ENCODE peak calls at places on chromosomes 6 and 20, in four cellular contexts. One of them, this sample, is unnamed.

GRCh38 chr20:60097285-60097684 is 139.1 kb downstream of the CDH26 start:
- DNase-seq in heart right ventricle: no peak
- DNase-seq in left ventricle myocardium inferior: no peak
- DNase-seq in fibroblast of lung: no peak
- DNase-seq in this sample: no peak

GRCh38 chr6:52976591-52977035 is 18.5 kb downstream of the GSTA4 start:
- DNase-seq in heart right ventricle: no peak
- DNase-seq in left ventricle myocardium inferior: no peak
- DNase-seq in fibroblast of lung: no peak
- DNase-seq in this sample: no peak

GRCh38 chr6:121305957-121306607 is 28.2 kb downstream of the TBC1D32 start:
- DNase-seq in heart right ventricle: no peak
- DNase-seq in left ventricle myocardium inferior: no peak
- DNase-seq in fibroblast of lung: peak
- DNase-seq in this sample: no peak

GRCh38 chr6:145497006-145497405 is 238.3 kb downstream of the EPM2A start:
- DNase-seq in heart right ventricle: no peak
- DNase-seq in left ventricle myocardium inferior: no peak
- DNase-seq in fibroblast of lung: no peak
- DNase-seq in this sample: no peak

GRCh38 chr6:107473660-107474059 is 14.3 kb upstream of the PDSS2 start:
- DNase-seq in heart right ventricle: no peak
- DNase-seq in left ventricle myocardium inferior: no peak
- DNase-seq in fibroblast of lung: no peak
- DNase-seq in this sample: no peak

GRCh38 chr6:24451581-24452041 is 37.8 kb downstream of the GPLD1 start:
- DNase-seq in heart right ventricle: no peak
- DNase-seq in left ventricle myocardium inferior: no peak
- DNase-seq in fibroblast of lung: no peak
- DNase-seq in this sample: no peak

GRCh38 chr6:82080767-82081166 is 166.8 kb downstream of the IBTK start:
- DNase-seq in heart right ventricle: no peak
- DNase-seq in left ventricle myocardium inferior: no peak
- DNase-seq in fibroblast of lung: no peak
- DNase-seq in this sample: no peak

GRCh38 chr6:122678841-122679240 is 68.6 kb downstream of the PKIB start:
- DNase-seq in heart right ventricle: no peak
- DNase-seq in left ventricle myocardium inferior: no peak
- DNase-seq in fibroblast of lung: no peak
- DNase-seq in this sample: no peak

GRCh38 chr6:11396860-11397259 is 140.7 kb upstream of the TMEM170B start:
- DNase-seq in heart right ventricle: no peak
- DNase-seq in left ventricle myocardium inferior: no peak
- DNase-seq in fibroblast of lung: no peak
- DNase-seq in this sample: no peak

GRCh38 chr20:4300401-4300800 is 285.0 kb upstream of the RNF24 start:
- DNase-seq in heart right ventricle: no peak
- DNase-seq in left ventricle myocardium inferior: no peak
- DNase-seq in fibroblast of lung: no peak
- DNase-seq in this sample: no peak

GRCh38 chr6:118771253-118771652 is 119.9 kb upstream of the CEP85L start:
- DNase-seq in heart right ventricle: no peak
- DNase-seq in left ventricle myocardium inferior: no peak
- DNase-seq in fibroblast of lung: no peak
- DNase-seq in this sample: no peak

GRCh38 chr6:6975395-6976111 is 132.2 kb upstream of the RREB1 start:
- DNase-seq in heart right ventricle: peak
- DNase-seq in left ventricle myocardium inferior: peak
- DNase-seq in fibroblast of lung: no peak
- DNase-seq in this sample: no peak

GRCh38 chr6:97422171-97422570 is 139.2 kb upstream of the MMS22L start:
- DNase-seq in heart right ventricle: no peak
- DNase-seq in left ventricle myocardium inferior: no peak
- DNase-seq in fibroblast of lung: no peak
- DNase-seq in this sample: no peak

GRCh38 chr6:97427648-97428047 is 144.6 kb upstream of the MMS22L start:
- DNase-seq in heart right ventricle: no peak
- DNase-seq in left ventricle myocardium inferior: no peak
- DNase-seq in fibroblast of lung: no peak
- DNase-seq in this sample: no peak

DNA sequence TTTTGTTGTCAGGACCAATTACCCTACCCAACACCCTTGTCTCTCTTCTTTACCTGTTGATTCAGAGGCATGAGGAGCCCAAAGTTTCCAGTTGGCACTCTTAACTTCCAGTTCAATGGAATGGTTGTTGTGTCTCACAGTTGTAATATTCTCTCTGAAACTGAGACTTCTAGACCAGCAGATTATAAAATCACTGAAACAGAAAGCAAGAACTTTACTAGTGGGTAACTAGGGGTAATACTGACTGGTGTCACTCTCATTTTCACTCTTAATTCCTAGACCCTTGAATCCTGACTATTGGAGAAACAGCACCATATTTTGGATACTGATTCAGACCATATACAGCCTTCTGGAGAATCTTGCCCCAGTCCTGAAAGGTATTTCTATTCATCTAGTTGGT is 140.2 kb upstream of the MMS22L start:
- DNase-seq in heart right ventricle: no peak
- DNase-seq in left ventricle myocardium inferior: no peak
- DNase-seq in fibroblast of lung: no peak
- DNase-seq in this sample: no peak
- TF ChIP-seq CTCF in heart right ventricle: no peak
- TF ChIP-seq CTCF in left ventricle myocardium inferior: no peak
- TF ChIP-seq CTCF in fibroblast of lung: no peak
- TF ChIP-seq CTCF in this sample: no peak

DNA sequence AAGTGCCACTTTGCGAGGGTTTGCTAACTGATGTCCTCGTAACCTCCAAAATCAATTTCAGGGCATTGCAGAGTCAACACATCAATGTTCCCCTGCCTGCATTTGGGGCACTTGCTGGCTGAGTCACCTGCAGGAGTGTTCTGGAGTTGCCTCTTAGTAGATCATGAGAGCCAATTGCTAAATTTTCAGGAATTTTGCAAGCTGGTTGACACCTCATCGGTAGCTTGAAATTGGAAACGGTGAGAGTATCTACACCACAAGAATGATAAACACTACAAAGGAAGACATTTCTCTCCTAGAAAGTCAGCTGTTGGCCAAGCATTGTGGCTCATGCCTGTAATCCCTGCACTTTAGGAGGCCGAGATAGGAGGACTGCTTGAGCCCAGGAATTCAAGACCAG is 10.8 kb upstream of the BFSP1 start:
- DNase-seq in heart right ventricle: no peak
- DNase-seq in left ventricle myocardium inferior: no peak
- DNase-seq in fibroblast of lung: peak
- DNase-seq in this sample: no peak
- TF ChIP-seq CTCF in heart right ventricle: no peak
- TF ChIP-seq CTCF in left ventricle myocardium inferior: no peak
- TF ChIP-seq CTCF in fibroblast of lung: no peak
- TF ChIP-seq CTCF in this sample: no peak

GRCh38 chr6:108560463-108561308 is at the start of gene FOXO3:
- DNase-seq in heart right ventricle: peak
- DNase-seq in left ventricle myocardium inferior: peak
- DNase-seq in fibroblast of lung: peak
- DNase-seq in this sample: peak
- TF ChIP-seq CTCF in heart right ventricle: no peak
- TF ChIP-seq CTCF in left ventricle myocardium inferior: no peak
- TF ChIP-seq CTCF in fibroblast of lung: no peak
- TF ChIP-seq CTCF in this sample: no peak

DNA sequence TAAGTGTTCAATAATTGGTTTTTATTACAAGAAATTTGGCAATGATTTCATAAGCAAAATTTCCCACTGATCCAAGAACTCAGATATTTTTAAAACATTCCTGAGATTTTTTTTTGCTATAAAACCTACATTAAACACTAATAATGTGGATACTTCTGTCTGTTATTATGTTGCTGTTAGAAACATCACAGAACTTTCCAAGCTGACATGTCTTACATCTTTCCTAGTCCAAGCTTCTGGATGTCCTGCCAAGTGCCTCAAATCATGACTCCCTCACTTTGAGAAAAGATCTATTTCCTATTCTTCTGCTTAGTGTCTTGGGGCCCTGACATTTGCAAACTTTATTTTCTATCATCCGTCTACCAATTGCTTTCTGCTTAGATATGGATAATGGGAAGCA is 110.8 kb downstream of the RFPL4B start:
- DNase-seq in heart right ventricle: no peak
- DNase-seq in left ventricle myocardium inferior: no peak
- DNase-seq in fibroblast of lung: no peak
- DNase-seq in this sample: no peak
- TF ChIP-seq CTCF in heart right ventricle: no peak
- TF ChIP-seq CTCF in left ventricle myocardium inferior: no peak
- TF ChIP-seq CTCF in fibroblast of lung: no peak
- TF ChIP-seq CTCF in this sample: no peak

GRCh38 chr6:42507901-42508300 is 55.9 kb upstream of the UBR2 start:
- DNase-seq in heart right ventricle: no peak
- DNase-seq in left ventricle myocardium inferior: no peak
- DNase-seq in fibroblast of lung: no peak
- DNase-seq in this sample: no peak
- TF ChIP-seq CTCF in heart right ventricle: no peak
- TF ChIP-seq CTCF in left ventricle myocardium inferior: no peak
- TF ChIP-seq CTCF in fibroblast of lung: no peak
- TF ChIP-seq CTCF in this sample: no peak

GRCh38 chr6:43817192-43817591 is 47.2 kb downstream of the VEGFA start:
- DNase-seq in heart right ventricle: peak
- DNase-seq in left ventricle myocardium inferior: peak
- DNase-seq in fibroblast of lung: peak
- DNase-seq in this sample: no peak
- TF ChIP-seq CTCF in heart right ventricle: peak
- TF ChIP-seq CTCF in left ventricle myocardium inferior: peak
- TF ChIP-seq CTCF in fibroblast of lung: peak
- TF ChIP-seq CTCF in this sample: no peak

DNA sequence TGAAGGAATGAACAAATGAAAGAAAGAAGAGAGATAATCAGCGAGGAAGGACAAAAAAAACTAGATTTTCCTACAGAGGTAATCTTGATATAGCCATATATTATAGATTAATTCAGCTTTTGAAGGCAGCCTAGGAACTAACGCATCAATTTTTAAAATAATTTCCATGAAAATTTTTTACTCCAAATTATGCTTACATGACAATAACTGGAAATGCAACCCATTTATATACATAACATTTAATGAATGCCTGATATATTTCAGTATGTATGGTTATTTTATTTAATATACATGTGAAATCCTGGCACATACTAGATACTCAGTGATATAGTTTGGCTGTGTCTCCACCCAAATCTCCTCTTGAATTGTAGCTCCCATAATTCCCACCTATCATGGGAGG is 157.6 kb downstream of the LAMP5 start:
- DNase-seq in heart right ventricle: no peak
- DNase-seq in left ventricle myocardium inferior: no peak
- DNase-seq in fibroblast of lung: no peak
- DNase-seq in this sample: no peak
- TF ChIP-seq CTCF in heart right ventricle: no peak
- TF ChIP-seq CTCF in left ventricle myocardium inferior: no peak
- TF ChIP-seq CTCF in fibroblast of lung: no peak
- TF ChIP-seq CTCF in this sample: no peak

DNA sequence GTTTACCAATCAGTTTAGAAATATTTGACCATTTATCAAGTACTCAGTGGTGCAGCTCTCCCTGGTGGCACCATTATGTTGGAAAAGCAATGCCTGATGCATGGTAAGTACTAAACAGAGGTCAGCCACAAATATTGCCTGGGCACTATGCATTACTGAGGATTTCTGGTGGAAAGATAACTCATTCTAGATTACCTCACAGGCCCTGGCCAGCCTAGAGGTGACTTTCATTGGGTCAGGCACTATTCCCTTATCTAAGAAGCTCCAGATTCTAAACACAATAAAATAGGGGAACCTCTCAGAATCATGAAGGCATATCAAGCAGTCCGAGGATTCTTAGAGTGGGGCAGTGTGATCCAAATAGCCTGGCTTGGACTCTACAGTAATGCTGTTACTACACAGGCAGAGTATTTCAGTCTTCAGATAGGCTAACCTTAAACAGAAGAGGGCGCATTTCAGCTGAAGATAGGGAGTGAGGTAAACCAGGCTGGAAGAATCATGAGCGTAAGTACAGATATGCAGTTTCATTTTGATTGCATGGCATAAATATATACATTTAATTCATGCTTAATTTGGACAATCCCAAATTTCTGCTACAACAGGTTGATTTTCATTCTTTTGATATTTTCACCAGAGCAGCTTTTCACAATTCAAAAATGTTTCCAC is 12.1 kb downstream of the LGSN start:
- DNase-seq in heart right ventricle: no peak
- DNase-seq in left ventricle myocardium inferior: no peak
- DNase-seq in fibroblast of lung: peak
- DNase-seq in this sample: no peak
- TF ChIP-seq CTCF in heart right ventricle: no peak
- TF ChIP-seq CTCF in left ventricle myocardium inferior: peak
- TF ChIP-seq CTCF in fibroblast of lung: peak
- TF ChIP-seq CTCF in this sample: no peak

DNA sequence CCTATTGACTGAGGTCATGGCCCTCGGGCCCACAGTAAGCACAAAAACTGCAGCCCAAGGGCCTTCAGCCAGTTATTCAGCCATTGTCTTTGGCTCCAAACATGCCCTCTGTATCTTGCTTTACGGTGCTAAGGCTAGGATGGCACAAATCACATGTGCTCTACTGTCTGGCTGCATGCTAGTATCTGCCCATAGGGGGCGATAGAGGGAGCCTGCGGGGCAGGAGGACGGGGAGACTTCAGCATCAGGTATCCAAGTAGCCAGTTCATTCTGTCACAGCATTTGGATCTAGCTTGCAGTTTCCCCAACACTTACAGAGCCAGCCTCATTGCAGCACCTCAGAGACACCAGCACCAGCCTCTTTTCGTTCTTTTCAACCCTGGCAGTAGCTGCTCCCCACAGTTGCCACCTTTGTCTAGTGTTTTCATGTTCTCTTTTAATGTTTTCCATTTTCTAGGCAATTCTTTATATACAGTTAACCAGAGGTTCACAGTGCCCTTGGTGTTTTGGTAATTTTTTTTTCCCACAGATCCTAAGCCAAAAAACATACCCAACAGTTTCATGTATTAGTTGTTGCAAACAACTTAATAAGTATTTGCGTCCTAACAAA is 705.9 kb downstream of the PTPRT start:
- DNase-seq in heart right ventricle: no peak
- DNase-seq in left ventricle myocardium inferior: no peak
- DNase-seq in fibroblast of lung: no peak
- DNase-seq in this sample: peak
- TF ChIP-seq CTCF in heart right ventricle: peak
- TF ChIP-seq CTCF in left ventricle myocardium inferior: peak
- TF ChIP-seq CTCF in fibroblast of lung: no peak
- TF ChIP-seq CTCF in this sample: peak